ENCODE peak calls at places on chromosomes 16 and 17, in eight cellular contexts. X is foreskin fibroblast, U is AG04450, H is MCF 10A, J is AG09309, S is fibroblast of the aortic adventitia, O is mesothelial cell of epicardium, I is cardiac muscle cell. C is an unnamed sample.

GRCh38 chr16:75305364-75306101 is 54.1 kb upstream of the BCAR1 start:
- DNase-seq in X (peak), U (peak), H (peak), J (peak), S (peak), O (no peak), I (peak), C (peak)

GRCh38 chr16:81155769-81156168 is 59.6 kb upstream of the GCSH start:
- DNase-seq in X (no peak), U (no peak), H (no peak), J (no peak), S (no peak), O (no peak), I (no peak), C (no peak)

GRCh38 chr17:62720126-62720850 is 87.8 kb downstream of the MARCHF10 start:
- DNase-seq in X (no peak), U (no peak), H (peak), J (no peak), S (no peak), O (no peak), I (no peak), C (no peak)

GRCh38 chr17:43578699-43579569 is 32.8 kb upstream of the ETV4 start:
- DNase-seq in X (peak), U (no peak), H (peak), J (no peak), S (peak), O (no peak), I (peak), C (no peak)

GRCh38 chr17:7579001-7579838 is at the start of gene CD68:
- DNase-seq in X (peak), U (peak), H (peak), J (peak), S (peak), O (no peak), I (peak), C (peak)

GRCh38 chr17:2346475-2346874 is 9.2 kb downstream of the SGSM2 start:
- DNase-seq in X (no peak), U (no peak), H (no peak), J (no peak), S (no peak), O (no peak), I (no peak), C (no peak)

GRCh38 chr17:14760719-14761425 is 460.0 kb downstream of the HS3ST3B1 start:
- DNase-seq in X (no peak), U (no peak), H (no peak), J (no peak), S (no peak), O (no peak), I (no peak), C (no peak)

GRCh38 chr17:73311781-73312641 is at the start of gene CDC42EP4:
- DNase-seq in X (peak), U (no peak), H (peak), J (peak), S (peak), O (peak), I (peak), C (peak)

GRCh38 chr16:89409161-89409711 is 81.1 kb downstream of the ANKRD11 start:
- DNase-seq in X (peak), U (no peak), H (no peak), J (no peak), S (peak), O (no peak), I (peak), C (no peak)

GRCh38 chr17:77441130-77441920 is 300.6 kb downstream of the SEC14L1 start:
- DNase-seq in X (no peak), U (no peak), H (no peak), J (no peak), S (no peak), O (no peak), I (peak), C (no peak)

GRCh38 chr17:13596241-13596941 is 5.3 kb downstream of the HS3ST3A1 start:
- DNase-seq in X (no peak), U (no peak), H (no peak), J (no peak), S (no peak), O (no peak), I (no peak), C (no peak)

GRCh38 chr17:50708050-50709000 is 611 bp upstream of the ANKRD40 start:
- DNase-seq in X (no peak), U (no peak), H (no peak), J (no peak), S (peak), O (no peak), I (no peak), C (no peak)

GRCh38 chr16:87620201-87620495 is 17.8 kb downstream of the JPH3 start:
- DNase-seq in X (no peak), U (no peak), H (no peak), J (no peak), S (no peak), O (no peak), I (no peak), C (no peak)

GRCh38 chr17:1188812-1189211 is 9.0 kb upstream of the ABR start:
- DNase-seq in X (peak), U (no peak), H (peak), J (peak), S (peak), O (no peak), I (peak), C (no peak)

GRCh38 chr16:88306860-88307545 is 75.8 kb upstream of the ZNF469 start:
- DNase-seq in X (peak), U (peak), H (peak), J (peak), S (peak), O (no peak), I (peak), C (peak)

GRCh38 chr17:602436-602835 is 112.2 kb downstream of the VPS53 start:
- DNase-seq in X (peak), U (no peak), H (no peak), J (peak), S (no peak), O (no peak), I (no peak), C (peak)

GRCh38 chr16:55001931-55002330 is 71.3 kb downstream of the IRX5 start:
- DNase-seq in X (peak), U (no peak), H (peak), J (no peak), S (peak), O (no peak), I (peak), C (no peak)

GRCh38 chr16:760498-761343 is at the start of gene MSLN:
- DNase-seq in X (no peak), U (no peak), H (peak), J (no peak), S (no peak), O (no peak), I (no peak), C (no peak)

GRCh38 chr16:89687092-89687940 is 827 bp downstream of the CDK10 start:
- DNase-seq in X (peak), U (no peak), H (peak), J (no peak), S (peak), O (no peak), I (peak), C (no peak)

GRCh38 chr17:15268465-15268864 is 3.3 kb upstream of the PMP22 start:
- DNase-seq in X (no peak), U (no peak), H (no peak), J (no peak), S (no peak), O (no peak), I (no peak), C (no peak)

GRCh38 chr17:83088451-83089321 is 9.3 kb downstream of the METRNL start:
- DNase-seq in X (no peak), U (no peak), H (no peak), J (no peak), S (no peak), O (no peak), I (no peak), C (no peak)

GRCh38 chr16:89827383-89828198 is 684 bp upstream of the SPIRE2 start:
- DNase-seq in X (peak), U (no peak), H (peak), J (peak), S (peak), O (no peak), I (peak), C (no peak)

GRCh38 chr16:63157818-63158217 is 1121.6 kb upstream of the CDH8 start:
- DNase-seq in X (no peak), U (no peak), H (no peak), J (no peak), S (no peak), O (no peak), I (no peak), C (no peak)

GRCh38 chr17:45863857-45864654 is 19.4 kb downstream of the SPPL2C start:
- DNase-seq in X (no peak), U (no peak), H (no peak), J (no peak), S (no peak), O (no peak), I (no peak), C (no peak)

GRCh38 chr17:52276609-52277008 is 118.1 kb upstream of the CA10 start:
- DNase-seq in X (no peak), U (no peak), H (no peak), J (no peak), S (no peak), O (no peak), I (no peak), C (no peak)

GRCh38 chr16:78485188-78485898 is 385.9 kb downstream of the WWOX start:
- DNase-seq in X (no peak), U (no peak), H (no peak), J (no peak), S (no peak), O (no peak), I (no peak), C (no peak)

GRCh38 chr17:82977586-82977985 is 101.8 kb upstream of the METRNL start:
- DNase-seq in X (no peak), U (no peak), H (no peak), J (no peak), S (no peak), O (no peak), I (no peak), C (no peak)

DNA sequence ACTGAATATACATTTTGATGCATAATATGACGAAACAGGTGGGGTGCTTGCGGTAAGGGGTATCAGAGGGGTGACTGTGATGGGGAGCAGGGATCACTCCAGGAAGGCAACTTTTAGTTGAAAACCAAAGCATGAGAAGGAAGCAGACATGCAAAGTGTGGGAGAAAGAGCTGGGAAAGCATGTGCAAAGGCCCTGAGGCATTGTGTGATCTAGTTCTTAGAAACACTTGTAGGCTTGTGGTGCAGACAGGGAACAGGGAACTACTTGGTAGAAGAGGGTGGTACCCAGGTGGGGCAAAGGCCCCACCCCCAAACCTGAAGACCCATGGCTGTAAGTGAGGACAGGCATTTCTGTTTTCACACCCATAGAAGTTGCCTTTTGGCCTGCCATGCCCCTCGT is 459.9 kb upstream of the EEF2KMT start:
- DNase-seq in X (no peak), U (no peak), H (no peak), J (no peak), S (no peak), O (no peak), I (no peak), C (no peak)
- TF ChIP-seq CTCF in X (no peak), U (no peak), H (no peak), J (no peak), S (no peak), O (no peak), I (no peak), C (no peak)

GRCh38 chr17:75069783-75070182 is 18.0 kb upstream of the SLC16A5 start:
- DNase-seq in X (no peak), U (no peak), H (peak), J (no peak), S (peak), O (no peak), I (no peak), C (no peak)
- TF ChIP-seq CTCF in X (peak), U (peak), H (peak), J (peak), S (peak), O (peak), I (no peak), C (peak)

DNA sequence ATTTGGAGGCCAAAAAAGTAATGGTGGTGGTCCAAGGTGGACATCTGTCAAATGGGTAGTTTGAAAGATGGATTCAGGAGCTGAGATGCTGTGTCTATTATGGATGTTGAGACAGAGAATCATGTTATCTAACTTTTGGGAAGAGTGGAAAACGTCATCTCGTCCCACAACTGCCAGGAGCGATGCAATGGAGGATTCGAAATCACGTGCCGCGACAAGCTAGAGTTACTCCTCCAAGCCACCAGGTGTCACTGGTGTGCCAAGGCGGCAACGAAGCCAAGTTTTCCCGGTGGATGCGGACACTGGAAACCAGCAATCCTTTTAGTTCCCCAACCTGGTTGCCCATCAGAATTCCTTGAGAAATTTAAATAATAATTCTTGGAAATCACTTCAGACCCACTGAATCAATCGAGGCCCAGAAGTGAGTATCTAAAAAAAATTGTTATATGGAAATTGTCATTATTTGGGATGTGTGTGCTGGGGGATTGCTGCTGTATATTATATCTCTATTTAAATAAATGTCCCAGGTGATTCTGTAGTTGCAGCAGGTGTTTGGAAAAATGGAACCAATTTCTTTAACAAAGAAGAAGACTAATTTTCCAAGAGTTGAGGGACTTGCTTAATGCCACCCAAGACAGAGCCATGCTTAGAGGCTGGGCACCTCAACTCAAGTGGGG is 206.1 kb downstream of the HAPSTR1 start:
- DNase-seq in X (no peak), U (no peak), H (peak), J (no peak), S (peak), O (no peak), I (no peak), C (no peak)
- TF ChIP-seq CTCF in X (peak), U (no peak), H (no peak), J (peak), S (peak), O (peak), I (no peak), C (peak)

GRCh38 chr17:57557793-57558681 is 187.1 kb downstream of the CCDC182 start:
- DNase-seq in X (no peak), U (no peak), H (peak), J (no peak), S (peak), O (no peak), I (peak), C (no peak)
- TF ChIP-seq CTCF in X (no peak), U (no peak), H (no peak), J (no peak), S (no peak), O (no peak), I (no peak), C (no peak)

DNA sequence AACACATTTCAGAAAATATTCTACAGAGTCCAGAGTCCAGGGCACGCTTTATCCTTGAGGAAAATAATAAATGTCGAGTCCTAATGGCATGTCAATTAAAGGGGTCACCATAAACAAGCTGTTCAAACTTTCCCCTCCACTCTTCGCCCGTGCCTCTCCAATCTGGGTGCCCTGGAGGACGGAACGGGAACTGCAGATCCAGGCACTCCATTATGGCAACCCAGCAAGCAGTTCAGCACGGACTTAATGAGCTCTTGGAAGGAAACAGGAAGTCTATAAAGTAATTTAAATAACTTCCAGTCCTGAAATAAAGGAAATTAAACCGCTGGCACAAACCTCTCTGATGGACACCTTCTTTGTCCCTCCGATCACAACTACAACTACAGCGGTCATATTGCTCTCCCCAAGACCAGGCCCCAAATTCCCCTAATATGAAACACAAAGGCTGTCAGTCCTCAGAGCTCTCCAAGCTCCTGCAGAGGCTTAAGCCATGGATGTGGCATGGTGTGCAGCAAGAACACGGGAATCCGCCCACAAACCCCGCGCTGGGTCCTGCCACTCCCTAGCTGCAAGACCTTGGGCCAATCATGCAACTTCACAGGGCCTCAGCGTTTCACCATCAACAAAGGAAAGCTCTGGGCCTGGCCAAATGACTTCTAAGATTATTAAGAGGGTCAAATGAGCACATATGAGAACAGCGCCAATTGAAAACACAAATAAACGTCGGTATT is 52.6 kb downstream of the ZFHX3 start:
- DNase-seq in X (no peak), U (no peak), H (no peak), J (no peak), S (no peak), O (no peak), I (no peak), C (no peak)
- TF ChIP-seq CTCF in X (peak), U (peak), H (peak), J (peak), S (peak), O (peak), I (peak), C (peak)

GRCh38 chr17:8894189-8894611 is 26.7 kb upstream of the PIK3R6 start:
- DNase-seq in X (no peak), U (no peak), H (no peak), J (no peak), S (no peak), O (no peak), I (peak), C (no peak)

GRCh38 chr17:8896087-8896486 is 28.6 kb upstream of the PIK3R6 start:
- DNase-seq in X (no peak), U (no peak), H (no peak), J (no peak), S (no peak), O (no peak), I (no peak), C (no peak)

GRCh38 chr17:8893059-8893458 is 25.6 kb upstream of the PIK3R6 start:
- DNase-seq in X (no peak), U (no peak), H (no peak), J (no peak), S (no peak), O (no peak), I (no peak), C (no peak)

GRCh38 chr17:8893621-8894020 is 26.1 kb upstream of the PIK3R6 start:
- DNase-seq in X (no peak), U (no peak), H (no peak), J (no peak), S (no peak), O (no peak), I (no peak), C (no peak)

DNA sequence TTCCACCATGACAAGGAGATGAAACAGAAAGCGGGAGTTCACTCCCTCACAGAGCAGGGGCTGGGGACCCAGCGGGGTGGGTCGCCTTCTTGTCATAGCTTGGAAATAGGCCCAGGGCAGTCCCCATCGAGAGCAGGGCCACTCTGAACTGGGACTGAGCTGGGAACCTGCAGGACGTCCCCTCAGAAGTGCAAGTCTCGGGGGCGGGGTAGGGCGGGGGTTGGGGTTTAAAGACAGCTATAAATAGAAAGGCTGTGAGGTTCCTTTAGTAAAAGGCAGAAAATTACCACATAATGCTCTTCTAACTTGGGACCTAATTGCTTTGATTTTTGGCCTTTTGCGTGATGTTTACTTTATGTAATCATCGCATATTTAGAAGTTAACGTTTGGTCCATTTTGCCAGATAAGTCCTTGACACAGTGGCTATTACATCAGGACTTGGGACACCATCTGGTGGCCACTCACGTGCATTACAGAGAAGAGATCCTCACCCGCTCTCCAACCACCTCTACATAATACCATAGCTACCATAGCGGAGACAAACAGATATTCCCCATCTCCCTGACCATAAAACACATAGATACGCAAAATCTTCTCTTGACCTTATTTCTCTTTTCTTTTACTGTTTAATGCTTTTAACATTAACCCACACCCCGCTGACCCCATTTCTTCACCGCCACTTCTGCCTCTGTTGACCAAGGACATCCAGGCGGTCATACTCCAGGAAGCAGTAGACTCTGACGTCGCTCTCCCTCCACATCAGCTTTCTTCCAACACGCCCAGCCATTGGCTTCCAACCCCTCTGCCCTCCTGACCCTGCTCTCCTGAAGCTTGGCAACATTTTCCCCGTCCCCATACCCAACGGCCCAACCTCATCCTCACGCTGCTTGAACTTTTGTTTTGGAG is 27.5 kb upstream of the PIK3R6 start:
- DNase-seq in X (peak), U (peak), H (peak), J (peak), S (peak), O (no peak), I (peak), C (peak)
- TF ChIP-seq CTCF in X (peak), U (peak), H (peak), J (peak), S (peak), O (peak), I (peak), C (peak)

GRCh38 chr17:60641810-60642220 is 35.8 kb upstream of the BCAS3 start:
- DNase-seq in X (peak), U (peak), H (peak), J (peak), S (peak), O (peak), I (peak), C (peak)

GRCh38 chr17:60637683-60638082 is 37.7 kb downstream of the PPM1D start:
- DNase-seq in X (no peak), U (no peak), H (no peak), J (no peak), S (no peak), O (no peak), I (no peak), C (no peak)

GRCh38 chr17:60641126-60641525 is 36.5 kb upstream of the BCAS3 start:
- DNase-seq in X (peak), U (no peak), H (no peak), J (no peak), S (no peak), O (no peak), I (no peak), C (no peak)

GRCh38 chr17:60640503-60640902 is 37.1 kb upstream of the BCAS3 start:
- DNase-seq in X (no peak), U (no peak), H (peak), J (no peak), S (peak), O (no peak), I (peak), C (no peak)

GRCh38 chr17:60639019-60639330 is 38.7 kb upstream of the BCAS3 start:
- DNase-seq in X (no peak), U (no peak), H (no peak), J (no peak), S (no peak), O (no peak), I (no peak), C (no peak)
- TF ChIP-seq CTCF in X (no peak), U (no peak), H (no peak), J (no peak), S (no peak), O (peak), I (no peak), C (no peak)

C was measured in AG09319.